ENCODE peak calls at places on chromosome 14, in ten cellular contexts. One of them, this sample, is unnamed.
A peak's percentile ranks its signal among the peaks of the same experiment; 100 is the strongest.

GRCh38 chr14:103563089-103563620 is 395 bp downstream of the COA8 start:
- DNase-seq in body of pancreas: peak; percentile 74
- DNase-seq in Peyer's patch: no peak
- DNase-seq in uterus: no peak
- DNase-seq in heart left ventricle: no peak
- DNase-seq in prostate gland: peak; percentile 51
- DNase-seq in endothelial cell of umbilical vein: no peak
- DNase-seq in tibial nerve: no peak
- DNase-seq in ovary: peak; percentile 58
- DNase-seq in IMR-90: no peak
- DNase-seq in this sample: peak; percentile 61

GRCh38 chr14:90168425-90169105 is 87.8 kb upstream of the PSMC1 start:
- DNase-seq in ovary: no peak
- DNase-seq in prostate gland: no peak
- DNase-seq in heart left ventricle: no peak
- DNase-seq in tibial nerve: no peak
- DNase-seq in endothelial cell of umbilical vein: no peak
- DNase-seq in Peyer's patch: no peak
- DNase-seq in uterus: no peak
- DNase-seq in IMR-90: peak; percentile 69
- DNase-seq in body of pancreas: no peak
- DNase-seq in this sample: no peak

GRCh38 chr14:74649167-74649566 is 37.1 kb upstream of the LTBP2 start:
- DNase-seq in tibial nerve: no peak
- DNase-seq in endothelial cell of umbilical vein: no peak
- DNase-seq in heart left ventricle: no peak
- DNase-seq in body of pancreas: no peak
- DNase-seq in Peyer's patch: no peak
- DNase-seq in ovary: no peak
- DNase-seq in prostate gland: no peak
- DNase-seq in uterus: no peak
- DNase-seq in IMR-90: no peak
- DNase-seq in this sample: no peak

GRCh38 chr14:88518592-88519512 is 36.0 kb downstream of the PTPN21 start:
- DNase-seq in IMR-90: peak; percentile 88
- DNase-seq in uterus: no peak
- DNase-seq in prostate gland: no peak
- DNase-seq in ovary: no peak
- DNase-seq in body of pancreas: no peak
- DNase-seq in Peyer's patch: no peak
- DNase-seq in tibial nerve: no peak
- DNase-seq in heart left ventricle: no peak
- DNase-seq in endothelial cell of umbilical vein: peak; percentile 6
- DNase-seq in this sample: no peak

GRCh38 chr14:63952053-63952932 is 99.5 kb downstream of the SYNE2 start:
- DNase-seq in Peyer's patch: no peak
- DNase-seq in prostate gland: no peak
- DNase-seq in heart left ventricle: no peak
- DNase-seq in uterus: no peak
- DNase-seq in ovary: no peak
- DNase-seq in IMR-90: no peak
- DNase-seq in endothelial cell of umbilical vein: peak; percentile 6
- DNase-seq in body of pancreas: no peak
- DNase-seq in tibial nerve: no peak
- DNase-seq in this sample: no peak

GRCh38 chr14:56004807-56005579 is 113.2 kb upstream of the PELI2 start:
- DNase-seq in IMR-90: peak; percentile 77
- DNase-seq in ovary: peak; percentile 52
- DNase-seq in prostate gland: no peak
- DNase-seq in body of pancreas: peak; percentile 32
- DNase-seq in endothelial cell of umbilical vein: peak; percentile 8
- DNase-seq in uterus: peak; percentile 27
- DNase-seq in tibial nerve: peak; percentile 22
- DNase-seq in Peyer's patch: peak; percentile 68
- DNase-seq in heart left ventricle: peak; percentile 22
- DNase-seq in this sample: peak; percentile 58

GRCh38 chr14:32635103-32635719 is 303.5 kb upstream of the NPAS3 start:
- DNase-seq in uterus: no peak
- DNase-seq in tibial nerve: no peak
- DNase-seq in IMR-90: peak; percentile 57
- DNase-seq in Peyer's patch: no peak
- DNase-seq in heart left ventricle: no peak
- DNase-seq in ovary: no peak
- DNase-seq in endothelial cell of umbilical vein: peak; percentile 33
- DNase-seq in prostate gland: no peak
- DNase-seq in body of pancreas: no peak
- DNase-seq in this sample: no peak

GRCh38 chr14:72793154-72793725 is 100.7 kb downstream of the DPF3 start:
- DNase-seq in heart left ventricle: no peak
- DNase-seq in uterus: no peak
- DNase-seq in body of pancreas: no peak
- DNase-seq in IMR-90: no peak
- DNase-seq in ovary: no peak
- DNase-seq in prostate gland: no peak
- DNase-seq in endothelial cell of umbilical vein: no peak
- DNase-seq in tibial nerve: no peak
- DNase-seq in Peyer's patch: no peak
- DNase-seq in this sample: no peak

GRCh38 chr14:61562321-61563161 is 132.8 kb upstream of the HIF1A start:
- DNase-seq in heart left ventricle: no peak
- DNase-seq in prostate gland: no peak
- DNase-seq in tibial nerve: no peak
- DNase-seq in endothelial cell of umbilical vein: peak; percentile 89
- DNase-seq in Peyer's patch: no peak
- DNase-seq in ovary: no peak
- DNase-seq in IMR-90: peak; percentile 100
- DNase-seq in uterus: no peak
- DNase-seq in body of pancreas: peak; percentile 86
- DNase-seq in this sample: no peak

GRCh38 chr14:67940476-67940875 is 120.9 kb downstream of the RAD51B start:
- DNase-seq in IMR-90: peak; percentile 36
- DNase-seq in body of pancreas: no peak
- DNase-seq in endothelial cell of umbilical vein: no peak
- DNase-seq in heart left ventricle: no peak
- DNase-seq in tibial nerve: peak; percentile 49
- DNase-seq in ovary: no peak
- DNase-seq in prostate gland: peak; percentile 34
- DNase-seq in uterus: no peak
- DNase-seq in Peyer's patch: no peak
- DNase-seq in this sample: no peak

GRCh38 chr14:60724080-60724618 is at the start of gene SIX4:
- DNase-seq in tibial nerve: peak; percentile 29
- DNase-seq in IMR-90: peak; percentile 92
- DNase-seq in body of pancreas: peak; percentile 83
- DNase-seq in ovary: peak; percentile 70
- DNase-seq in endothelial cell of umbilical vein: peak; percentile 85
- DNase-seq in heart left ventricle: peak; percentile 47
- DNase-seq in prostate gland: peak; percentile 94
- DNase-seq in uterus: peak; percentile 72
- DNase-seq in Peyer's patch: peak; percentile 54
- DNase-seq in this sample: peak; percentile 78

DNA sequence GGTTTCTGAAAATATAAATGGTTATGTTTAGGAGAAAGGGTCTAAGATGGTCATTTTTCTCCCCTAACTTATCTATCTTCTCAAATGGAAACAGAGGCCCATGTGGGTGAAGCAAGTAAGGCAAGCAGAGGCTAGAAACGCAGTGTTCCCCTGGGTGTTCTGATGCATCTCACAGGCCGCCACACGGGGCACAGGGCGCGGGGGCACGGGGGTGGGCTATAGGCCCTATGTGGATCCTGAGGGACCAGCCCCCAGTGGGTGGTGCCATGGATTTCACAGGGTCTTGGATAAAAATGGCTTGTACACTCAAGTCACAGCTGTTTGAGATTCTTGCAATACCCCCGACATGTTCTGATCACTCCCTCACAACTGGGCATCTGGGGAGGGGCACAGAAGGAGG is 17.7 kb downstream of the ACTN1 start:
- DNase-seq in prostate gland: no peak
- DNase-seq in uterus: no peak
- DNase-seq in heart left ventricle: no peak
- DNase-seq in IMR-90: no peak
- DNase-seq in endothelial cell of umbilical vein: no peak
- DNase-seq in Peyer's patch: no peak
- DNase-seq in tibial nerve: no peak
- DNase-seq in ovary: no peak
- DNase-seq in body of pancreas: no peak
- DNase-seq in this sample: no peak
- H3K4me1 ChIP-seq in prostate gland: peaks cover 5% of the 10 kb centered on the region
- H3K4me1 ChIP-seq in uterus: peaks cover 33% of the 10 kb centered on the region
- H3K4me1 ChIP-seq in heart left ventricle: peaks cover 97% of the 10 kb centered on the region
- H3K4me1 ChIP-seq in IMR-90: peaks cover 68% of the 10 kb centered on the region
- H3K4me1 ChIP-seq in endothelial cell of umbilical vein: peaks cover 58% of the 10 kb centered on the region
- H3K4me1 ChIP-seq in Peyer's patch: no peaks in the 10 kb centered on the region
- H3K4me1 ChIP-seq in tibial nerve: peaks cover 33% of the 10 kb centered on the region
- H3K4me1 ChIP-seq in ovary: peaks cover 37% of the 10 kb centered on the region
- H3K4me1 ChIP-seq in body of pancreas: peaks cover 67% of the 10 kb centered on the region
- H3K4me1 ChIP-seq in this sample: peaks cover 28% of the 10 kb centered on the region

GRCh38 chr14:21385170-21385904 is 1.5 kb upstream of the SUPT16H start:
- DNase-seq in body of pancreas: peak; percentile 7
- DNase-seq in prostate gland: no peak
- DNase-seq in tibial nerve: no peak
- DNase-seq in uterus: no peak
- DNase-seq in endothelial cell of umbilical vein: no peak
- DNase-seq in IMR-90: no peak
- DNase-seq in Peyer's patch: no peak
- DNase-seq in ovary: no peak
- DNase-seq in heart left ventricle: no peak
- DNase-seq in this sample: no peak
- TF ChIP-seq POLR2A in body of pancreas: no peak
- TF ChIP-seq POLR2A in prostate gland: no peak
- TF ChIP-seq POLR2A in tibial nerve: no peak
- TF ChIP-seq POLR2A in uterus: no peak
- TF ChIP-seq POLR2A in endothelial cell of umbilical vein: no peak
- TF ChIP-seq POLR2A in IMR-90: no peak
- TF ChIP-seq POLR2A in Peyer's patch: no peak
- TF ChIP-seq POLR2A in ovary: no peak
- TF ChIP-seq POLR2A in heart left ventricle: no peak
- TF ChIP-seq POLR2A in this sample: no peak

DNA sequence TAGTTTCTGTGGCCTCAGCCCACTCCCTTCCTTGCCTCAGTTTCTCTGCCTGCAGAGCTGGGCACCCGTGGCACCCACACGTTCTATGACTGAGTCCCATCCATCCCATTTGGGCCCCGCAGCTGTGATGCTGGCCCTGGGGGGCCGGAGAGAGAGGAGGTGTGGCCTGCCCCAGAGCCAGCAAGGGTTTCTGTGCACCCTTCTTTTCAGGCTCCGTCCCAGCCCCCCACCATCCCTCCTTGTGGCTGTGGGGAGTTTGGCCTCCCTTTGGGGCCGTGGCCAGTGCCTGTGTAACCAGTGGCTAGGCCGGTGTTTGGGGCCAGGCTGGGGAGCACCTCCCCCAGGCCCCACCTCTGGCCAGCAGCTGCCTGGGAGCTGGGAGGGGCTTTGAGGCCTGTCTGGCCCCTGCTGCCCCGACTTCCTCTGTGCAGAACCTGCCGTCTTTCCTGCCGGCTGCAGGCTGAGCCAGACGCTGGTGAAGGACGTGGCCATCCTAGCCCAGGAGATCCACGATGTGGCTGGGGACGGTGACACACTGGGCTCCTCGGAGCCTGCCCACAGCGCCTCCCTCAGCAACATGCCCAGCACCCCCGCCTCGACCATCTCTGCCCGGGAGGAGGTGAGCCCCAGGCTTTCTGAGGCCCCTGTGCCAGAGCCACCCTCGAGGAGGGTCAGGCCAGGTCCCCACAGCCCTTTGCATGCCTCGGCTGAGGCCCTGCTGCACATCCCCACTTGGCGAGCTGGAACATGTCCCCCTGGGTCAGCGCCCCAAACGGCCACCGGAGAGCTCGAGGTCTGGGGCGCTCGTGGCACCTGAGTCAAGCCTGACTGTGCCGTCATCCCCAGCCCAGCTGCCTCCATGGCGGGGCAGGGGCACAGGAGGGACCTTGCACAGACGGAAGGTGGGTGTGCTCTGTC is 27.7 kb downstream of the CEP170B start:
- DNase-seq in ovary: no peak
- DNase-seq in body of pancreas: no peak
- DNase-seq in tibial nerve: no peak
- DNase-seq in IMR-90: no peak
- DNase-seq in Peyer's patch: no peak
- DNase-seq in endothelial cell of umbilical vein: no peak
- DNase-seq in uterus: peak; percentile 15
- DNase-seq in heart left ventricle: peak; percentile 17
- DNase-seq in prostate gland: peak; percentile 3
- DNase-seq in this sample: no peak
- H3K36me3 ChIP-seq in ovary: no peaks in the 10 kb centered on the region
- H3K36me3 ChIP-seq in body of pancreas: no peaks in the 10 kb centered on the region
- H3K36me3 ChIP-seq in tibial nerve: no peaks in the 10 kb centered on the region
- H3K36me3 ChIP-seq in IMR-90: peaks cover 20% of the 10 kb centered on the region
- H3K36me3 ChIP-seq in Peyer's patch: no peaks in the 10 kb centered on the region
- H3K36me3 ChIP-seq in endothelial cell of umbilical vein: peaks cover 4% of the 10 kb centered on the region
- H3K36me3 ChIP-seq in uterus: no peaks in the 10 kb centered on the region
- H3K36me3 ChIP-seq in heart left ventricle: no peaks in the 10 kb centered on the region
- H3K36me3 ChIP-seq in prostate gland: no peaks in the 10 kb centered on the region
- H3K36me3 ChIP-seq in this sample: no peaks in the 10 kb centered on the region

GRCh38 chr14:22526210-22526609 is 62.8 kb downstream of the DAD1 start:
- DNase-seq in tibial nerve: no peak
- DNase-seq in heart left ventricle: no peak
- DNase-seq in body of pancreas: no peak
- DNase-seq in ovary: no peak
- DNase-seq in Peyer's patch: no peak
- DNase-seq in IMR-90: no peak
- DNase-seq in uterus: no peak
- DNase-seq in endothelial cell of umbilical vein: no peak
- DNase-seq in prostate gland: no peak
- DNase-seq in this sample: no peak
- H3K4me1 ChIP-seq in tibial nerve: no peaks in the 10 kb centered on the region
- H3K4me1 ChIP-seq in heart left ventricle: no peaks in the 10 kb centered on the region
- H3K4me1 ChIP-seq in body of pancreas: peaks cover 11% of the 10 kb centered on the region
- H3K4me1 ChIP-seq in ovary: no peaks in the 10 kb centered on the region
- H3K4me1 ChIP-seq in Peyer's patch: no peaks in the 10 kb centered on the region
- H3K4me1 ChIP-seq in IMR-90: no peaks in the 10 kb centered on the region
- H3K4me1 ChIP-seq in uterus: peaks cover 5% of the 10 kb centered on the region
- H3K4me1 ChIP-seq in endothelial cell of umbilical vein: no peaks in the 10 kb centered on the region
- H3K4me1 ChIP-seq in prostate gland: no peaks in the 10 kb centered on the region
- H3K4me1 ChIP-seq in this sample: no peaks in the 10 kb centered on the region